ENCODE peak calls at places on chromosomes 7 and 10, in nine cellular contexts. H is body of pancreas; B is PC-3; R is psoas muscle; E is sigmoid colon; F is left lung; O is hepatocyte; X is CD8-positive, alpha-beta memory T cell; N is left ventricle myocardium inferior. A is an unnamed sample.
A peak's percentile ranks its signal among the peaks of the same experiment; 100 is the strongest.

GRCh38 chr7:55077581-55078410 is 59.0 kb downstream of the EGFR start:
- DNase-seq in H (peak; percentile 80), B (no peak), R (no peak), E (no peak), F (no peak), O (peak; percentile 85), X (no peak), N (no peak), A (no peak)

GRCh38 chr10:109432281-109432680 is 491.0 kb downstream of the XPNPEP1 start:
- DNase-seq in H (no peak), B (no peak), R (no peak), E (no peak), F (no peak), O (no peak), X (no peak), N (no peak), A (no peak)

GRCh38 chr7:25496394-25497103 is 268.3 kb upstream of the NPVF start:
- DNase-seq in H (no peak), B (no peak), R (no peak), E (no peak), F (no peak), O (no peak), X (no peak), N (no peak), A (no peak)

GRCh38 chr10:131697461-131698128 is 203.2 kb upstream of the PPP2R2D start:
- DNase-seq in H (no peak), B (no peak), R (no peak), E (no peak), F (no peak), O (no peak), X (no peak), N (no peak), A (no peak)

GRCh38 chr10:58044072-58044471 is 223.6 kb downstream of the IPMK start:
- DNase-seq in H (no peak), B (peak; percentile 98), R (no peak), E (no peak), F (no peak), O (no peak), X (no peak), N (no peak), A (no peak)

GRCh38 chr7:45416846-45417245 is 157.3 kb upstream of the ADCY1 start:
- DNase-seq in H (no peak), B (no peak), R (no peak), E (no peak), F (no peak), O (no peak), X (no peak), N (no peak), A (no peak)

GRCh38 chr7:73376671-73377412 is 48.9 kb downstream of the FKBP6 start:
- DNase-seq in H (no peak), B (no peak), R (no peak), E (no peak), F (no peak), O (no peak), X (no peak), N (no peak), A (no peak)

GRCh38 chr10:92790449-92790848 is 57.9 kb upstream of the EXOC6 start:
- DNase-seq in H (no peak), B (no peak), R (no peak), E (no peak), F (no peak), O (no peak), X (no peak), N (no peak), A (no peak)

GRCh38 chr10:121311812-121312443 is 286.3 kb downstream of the FGFR2 start:
- DNase-seq in H (no peak), B (no peak), R (no peak), E (no peak), F (no peak), O (no peak), X (no peak), N (no peak), A (no peak)

GRCh38 chr7:128961030-128961659 is 23.4 kb downstream of the IRF5 start:
- DNase-seq in H (no peak), B (peak; percentile 77), R (no peak), E (no peak), F (no peak), O (no peak), X (no peak), N (no peak), A (no peak)

GRCh38 chr7:129864042-129864441 is 88.7 kb downstream of the UBE2H start:
- DNase-seq in H (peak; percentile 64), B (no peak), R (no peak), E (no peak), F (no peak), O (no peak), X (no peak), N (no peak), A (no peak)

GRCh38 chr10:628386-629045 is 61.0 kb downstream of the DIP2C start:
- DNase-seq in H (no peak), B (no peak), R (no peak), E (no peak), F (no peak), O (no peak), X (peak; percentile 43), N (no peak), A (no peak)

DNA sequence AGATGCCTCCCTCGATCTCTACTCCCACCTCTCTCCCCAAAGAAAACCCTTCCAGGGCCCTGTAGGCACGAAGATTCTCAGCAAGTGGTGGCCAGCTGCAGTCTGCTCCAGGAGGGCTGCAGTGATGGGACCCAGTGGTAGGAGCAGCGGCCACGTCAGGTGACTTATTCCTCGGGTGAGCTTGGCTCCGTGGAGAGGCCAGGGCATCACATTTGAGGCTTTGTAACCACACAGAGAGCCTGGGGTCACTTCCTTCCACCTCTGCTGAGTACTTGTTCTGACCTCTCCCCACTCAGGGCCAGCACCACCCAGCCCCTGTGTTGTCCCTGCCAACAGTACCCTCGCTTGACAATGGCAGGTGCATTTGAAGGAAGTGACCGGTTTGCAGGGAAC is 17.9 kb upstream of the EN2 start:
- DNase-seq in H (no peak), B (no peak), R (no peak), E (no peak), F (no peak), O (no peak), X (peak; percentile 38), N (no peak), A (no peak)
- H3K27me3 ChIP-seq in H (no peaks in the 10 kb centered on the region), B (peaks cover 86% of the 10 kb centered on the region), R (no peaks in the 10 kb centered on the region), E (peaks cover 92% of the 10 kb centered on the region), F (peaks cover 7% of the 10 kb centered on the region), O (peaks cover 85% of the 10 kb centered on the region), X (no peaks in the 10 kb centered on the region), N (peaks cover 98% of the 10 kb centered on the region), A (peaks cover 45% of the 10 kb centered on the region)

DNA sequence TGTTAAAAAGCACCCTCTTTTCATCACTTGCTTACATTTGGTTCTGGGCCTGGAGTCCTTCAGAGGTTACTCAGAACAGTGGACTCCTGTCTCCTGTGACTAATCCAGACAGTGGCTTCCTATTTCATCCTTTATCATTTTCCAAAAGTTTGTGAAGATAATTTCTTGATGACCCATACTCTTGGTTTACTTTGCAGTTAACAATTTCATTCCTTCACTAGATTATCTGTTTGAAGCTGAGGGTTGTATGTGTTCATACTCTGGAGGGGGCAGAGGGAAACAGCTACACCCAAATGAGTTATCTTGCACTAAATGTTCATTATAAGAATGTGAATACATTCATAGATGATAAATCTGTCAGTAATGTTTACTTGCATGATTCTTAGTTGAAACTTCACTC is 124.7 kb downstream of the ZNF248 start:
- DNase-seq in H (no peak), B (peak; percentile 97), R (no peak), E (no peak), F (no peak), O (no peak), X (no peak), N (no peak), A (no peak)
- H3K9me3 ChIP-seq in H (no peaks in the 10 kb centered on the region), B (no peaks in the 10 kb centered on the region), R (no peaks in the 10 kb centered on the region), E (no peaks in the 10 kb centered on the region), F (no peaks in the 10 kb centered on the region), O (peaks cover 3% of the 10 kb centered on the region), X (no peaks in the 10 kb centered on the region), N (no peaks in the 10 kb centered on the region), A (no peaks in the 10 kb centered on the region)

GRCh38 chr10:21174670-21175495 is 277.8 kb upstream of the NEBL start:
- DNase-seq in H (peak; percentile 31), B (peak; percentile 50), R (no peak), E (no peak), F (no peak), O (no peak), X (no peak), N (no peak), A (no peak)

GRCh38 chr10:21173433-21173963 is 276.4 kb upstream of the NEBL start:
- DNase-seq in H (peak; percentile 40), B (no peak), R (no peak), E (no peak), F (peak; percentile 36), O (peak; percentile 14), X (no peak), N (no peak), A (no peak)

GRCh38 chr10:21175797-21176196 is 278.7 kb upstream of the NEBL start:
- DNase-seq in H (no peak), B (no peak), R (no peak), E (no peak), F (no peak), O (no peak), X (no peak), N (no peak), A (no peak)

GRCh38 chr10:21172774-21173432 is 275.8 kb upstream of the NEBL start:
- DNase-seq in H (peak; percentile 60), B (peak; percentile 37), R (no peak), E (no peak), F (peak; percentile 45), O (peak; percentile 55), X (no peak), N (no peak), A (no peak)

GRCh38 chr10:21173964-21174669 is 277.0 kb upstream of the NEBL start:
- DNase-seq in H (peak; percentile 91), B (peak; percentile 77), R (peak; percentile 48), E (no peak), F (peak; percentile 78), O (peak; percentile 85), X (no peak), N (peak; percentile 47), A (no peak)
- H3K27me3 ChIP-seq in H (no peaks in the 10 kb centered on the region), B (no peaks in the 10 kb centered on the region), R (no peaks in the 10 kb centered on the region), E (peaks cover 56% of the 10 kb centered on the region), F (peaks cover 4% of the 10 kb centered on the region), O (peaks cover 7% of the 10 kb centered on the region), X (no peaks in the 10 kb centered on the region), N (peaks cover 48% of the 10 kb centered on the region), A (peaks cover 44% of the 10 kb centered on the region)

DNA sequence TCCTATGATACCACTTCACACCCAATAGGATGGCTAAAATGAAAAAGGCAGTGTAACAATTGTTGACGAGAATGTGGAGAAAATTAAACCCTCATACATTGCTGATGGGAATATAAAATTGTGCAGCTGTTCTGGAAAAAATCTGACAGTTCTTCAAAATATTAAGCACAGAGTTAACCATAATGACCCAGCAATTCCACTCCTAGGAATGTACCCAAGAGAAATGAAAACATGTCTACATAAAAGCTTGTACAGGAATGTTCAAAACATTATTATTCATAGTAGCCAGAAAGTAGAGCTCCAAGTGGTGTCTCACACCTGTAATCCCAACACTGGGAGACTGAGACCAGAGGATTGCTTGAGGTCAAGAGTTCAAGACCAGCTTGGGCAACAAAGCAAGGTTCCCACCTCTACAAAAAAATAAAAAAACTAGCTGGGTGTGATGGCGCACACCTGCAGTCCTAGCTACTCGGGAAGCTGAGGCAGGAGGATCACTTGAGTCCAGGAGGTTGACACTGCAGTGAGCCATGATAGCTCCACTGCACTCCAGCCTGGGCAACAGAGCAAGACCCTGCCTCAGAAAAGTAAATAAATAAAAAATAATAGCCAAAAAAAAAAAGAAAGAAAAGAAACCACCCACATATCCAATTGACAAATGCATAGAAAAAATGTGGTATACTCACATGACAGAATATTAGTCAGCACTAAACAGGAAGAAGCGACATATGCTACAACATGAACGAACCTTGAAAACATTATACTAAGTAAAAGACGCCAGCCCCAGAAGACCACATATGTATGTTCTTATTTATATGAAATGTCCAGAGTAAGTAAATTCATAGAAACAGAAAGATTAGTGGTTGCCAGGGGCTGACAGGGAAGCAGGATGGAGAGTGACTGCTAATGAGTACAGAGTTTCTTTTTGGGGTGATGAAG is 5.0 kb downstream of the RHEB start:
- DNase-seq in H (no peak), B (no peak), R (no peak), E (no peak), F (no peak), O (no peak), X (no peak), N (no peak), A (no peak)
- H3K9me3 ChIP-seq in H (no peaks in the 10 kb centered on the region), B (no peaks in the 10 kb centered on the region), R (no peaks in the 10 kb centered on the region), E (no peaks in the 10 kb centered on the region), F (no peaks in the 10 kb centered on the region), O (no peaks in the 10 kb centered on the region), X (no peaks in the 10 kb centered on the region), N (no peaks in the 10 kb centered on the region), A (no peaks in the 10 kb centered on the region)